ENCODE peak calls at places on chromosomes 6 and 20, in four cellular contexts. One of them, this sample, is unnamed.

GRCh38 chr20:32138921-32139320 is 29.4 kb downstream of the TM9SF4 start:
- DNase-seq in GM12878: no peak
- DNase-seq in K562: no peak
- DNase-seq in HepG2: no peak
- DNase-seq in this sample: no peak

GRCh38 chr6:163321717-163322116 is 92.8 kb upstream of the QKI start:
- DNase-seq in GM12878: no peak
- DNase-seq in K562: no peak
- DNase-seq in HepG2: no peak
- DNase-seq in this sample: no peak

GRCh38 chr20:17795003-17795402 is 95.2 kb downstream of the BANF2 start:
- DNase-seq in GM12878: no peak
- DNase-seq in K562: no peak
- DNase-seq in HepG2: no peak
- DNase-seq in this sample: no peak

GRCh38 chr20:17431621-17432364 is 99.4 kb downstream of the BFSP1 start:
- DNase-seq in GM12878: no peak
- DNase-seq in K562: peak
- DNase-seq in HepG2: peak
- DNase-seq in this sample: peak

GRCh38 chr20:32484221-32485125 is 100.7 kb downstream of the NOL4L start:
- DNase-seq in GM12878: no peak
- DNase-seq in K562: no peak
- DNase-seq in HepG2: no peak
- DNase-seq in this sample: peak

GRCh38 chr6:2984738-2985381 is 13.5 kb upstream of the SERPINB6 start:
- DNase-seq in GM12878: no peak
- DNase-seq in K562: no peak
- DNase-seq in HepG2: no peak
- DNase-seq in this sample: no peak

GRCh38 chr6:154169193-154169847 is 130.3 kb downstream of the OPRM1 start:
- DNase-seq in GM12878: no peak
- DNase-seq in K562: no peak
- DNase-seq in HepG2: no peak
- DNase-seq in this sample: no peak

GRCh38 chr6:42104095-42104806 is 38.2 kb downstream of the C6orf132 start:
- DNase-seq in GM12878: peak
- DNase-seq in K562: peak
- DNase-seq in HepG2: peak
- DNase-seq in this sample: no peak

GRCh38 chr6:149938571-149939462 is 3.0 kb upstream of the ULBP2 start:
- DNase-seq in GM12878: peak
- DNase-seq in K562: peak
- DNase-seq in HepG2: no peak
- DNase-seq in this sample: no peak

GRCh38 chr6:152161501-152161900 is 354.0 kb downstream of the ESR1 start:
- DNase-seq in GM12878: no peak
- DNase-seq in K562: no peak
- DNase-seq in HepG2: no peak
- DNase-seq in this sample: no peak

GRCh38 chr6:17705428-17705777 is 1.3 kb downstream of the NUP153 start:
- DNase-seq in GM12878: no peak
- DNase-seq in K562: peak
- DNase-seq in HepG2: peak
- DNase-seq in this sample: peak

GRCh38 chr20:50546729-50547314 is 36.6 kb downstream of the PTPN1 start:
- DNase-seq in GM12878: no peak
- DNase-seq in K562: no peak
- DNase-seq in HepG2: no peak
- DNase-seq in this sample: no peak

GRCh38 chr6:93790976-93791375 is 371.6 kb upstream of the EPHA7 start:
- DNase-seq in GM12878: no peak
- DNase-seq in K562: no peak
- DNase-seq in HepG2: no peak
- DNase-seq in this sample: no peak

GRCh38 chr6:100473182-100473581 is 8.5 kb upstream of the SIM1 start:
- DNase-seq in GM12878: no peak
- DNase-seq in K562: no peak
- DNase-seq in HepG2: no peak
- DNase-seq in this sample: no peak

GRCh38 chr6:83270971-83271714 is 78.0 kb downstream of the RWDD2A start:
- DNase-seq in GM12878: no peak
- DNase-seq in K562: no peak
- DNase-seq in HepG2: no peak
- DNase-seq in this sample: no peak

GRCh38 chr6:168188310-168188973 is 109.4 kb upstream of the FRMD1 start:
- DNase-seq in GM12878: no peak
- DNase-seq in K562: no peak
- DNase-seq in HepG2: no peak
- DNase-seq in this sample: no peak

GRCh38 chr20:40939667-40940066 is 89.0 kb upstream of the TOP1 start:
- DNase-seq in GM12878: no peak
- DNase-seq in K562: no peak
- DNase-seq in HepG2: no peak
- DNase-seq in this sample: no peak

GRCh38 chr6:110233769-110234374 is 53.6 kb downstream of the CDC40 start:
- DNase-seq in GM12878: peak
- DNase-seq in K562: no peak
- DNase-seq in HepG2: no peak
- DNase-seq in this sample: no peak

GRCh38 chr6:30897882-30898281 is 10.1 kb upstream of the GTF2H4 start:
- DNase-seq in GM12878: no peak
- DNase-seq in K562: no peak
- DNase-seq in HepG2: no peak
- DNase-seq in this sample: no peak

GRCh38 chr20:34388000-34388399 is 24.9 kb downstream of the ITCH start:
- DNase-seq in GM12878: no peak
- DNase-seq in K562: no peak
- DNase-seq in HepG2: no peak
- DNase-seq in this sample: no peak

GRCh38 chr6:138036111-138036510 is 71.1 kb downstream of the PERP start:
- DNase-seq in GM12878: no peak
- DNase-seq in K562: no peak
- DNase-seq in HepG2: no peak
- DNase-seq in this sample: no peak

GRCh38 chr6:3001773-3002293 is 2.1 kb downstream of the NQO2 start:
- DNase-seq in GM12878: no peak
- DNase-seq in K562: peak
- DNase-seq in HepG2: peak
- DNase-seq in this sample: peak

GRCh38 chr6:122284848-122285247 is 114.6 kb upstream of the HSF2 start:
- DNase-seq in GM12878: no peak
- DNase-seq in K562: no peak
- DNase-seq in HepG2: no peak
- DNase-seq in this sample: no peak

GRCh38 chr6:120569689-120570088 is 764.6 kb downstream of the TBC1D32 start:
- DNase-seq in GM12878: no peak
- DNase-seq in K562: no peak
- DNase-seq in HepG2: no peak
- DNase-seq in this sample: no peak

GRCh38 chr6:153787341-153787606 is 251.8 kb upstream of the OPRM1 start:
- DNase-seq in GM12878: no peak
- DNase-seq in K562: no peak
- DNase-seq in HepG2: peak
- DNase-seq in this sample: no peak

GRCh38 chr20:53655909-53656652 is 62.4 kb upstream of the ZNF217 start:
- DNase-seq in GM12878: no peak
- DNase-seq in K562: no peak
- DNase-seq in HepG2: no peak
- DNase-seq in this sample: no peak

GRCh38 chr20:4234128-4234527 is 218.8 kb upstream of the RNF24 start:
- DNase-seq in GM12878: no peak
- DNase-seq in K562: no peak
- DNase-seq in HepG2: no peak
- DNase-seq in this sample: no peak

GRCh38 chr20:3323398-3323797 is 84.1 kb downstream of the DNAAF9 start:
- DNase-seq in GM12878: no peak
- DNase-seq in K562: peak
- DNase-seq in HepG2: no peak
- DNase-seq in this sample: no peak

GRCh38 chr20:32457476-32457986 is 99.4 kb downstream of the ASXL1 start:
- DNase-seq in GM12878: no peak
- DNase-seq in K562: no peak
- DNase-seq in HepG2: no peak
- DNase-seq in this sample: peak

GRCh38 chr6:88165877-88166492 is at the start of gene CNR1:
- DNase-seq in GM12878: no peak
- DNase-seq in K562: peak
- DNase-seq in HepG2: no peak
- DNase-seq in this sample: peak

GRCh38 chr20:64223526-64224067 is 32.0 kb upstream of the PCMTD2 start:
- DNase-seq in GM12878: no peak
- DNase-seq in K562: peak
- DNase-seq in HepG2: peak
- DNase-seq in this sample: no peak

GRCh38 chr6:121510568-121511177 is 75.2 kb downstream of the GJA1 start:
- DNase-seq in GM12878: no peak
- DNase-seq in K562: no peak
- DNase-seq in HepG2: no peak
- DNase-seq in this sample: peak

GRCh38 chr6:146997062-146997461 is 207.2 kb upstream of the STXBP5 start:
- DNase-seq in GM12878: no peak
- DNase-seq in K562: no peak
- DNase-seq in HepG2: no peak
- DNase-seq in this sample: no peak

GRCh38 chr6:24720131-24720603 is 1.2 kb upstream of the C6orf62 start:
- DNase-seq in GM12878: no peak
- DNase-seq in K562: peak
- DNase-seq in HepG2: peak
- DNase-seq in this sample: peak

GRCh38 chr6:8194499-8194898 is 92.2 kb upstream of the EEF1E1 start:
- DNase-seq in GM12878: no peak
- DNase-seq in K562: no peak
- DNase-seq in HepG2: no peak
- DNase-seq in this sample: no peak

GRCh38 chr6:39932386-39932785 is 1.9 kb downstream of the MOCS1 start:
- DNase-seq in GM12878: no peak
- DNase-seq in K562: no peak
- DNase-seq in HepG2: no peak
- DNase-seq in this sample: no peak

GRCh38 chr6:90087103-90087833 is 193.0 kb downstream of the GJA10 start:
- DNase-seq in GM12878: no peak
- DNase-seq in K562: no peak
- DNase-seq in HepG2: no peak
- DNase-seq in this sample: no peak

GRCh38 chr6:147331401-147331800 is 127.2 kb downstream of the STXBP5 start:
- DNase-seq in GM12878: no peak
- DNase-seq in K562: no peak
- DNase-seq in HepG2: no peak
- DNase-seq in this sample: no peak

GRCh38 chr6:34391023-34391485 is 1.4 kb downstream of the NUDT3 start:
- DNase-seq in GM12878: no peak
- DNase-seq in K562: peak
- DNase-seq in HepG2: peak
- DNase-seq in this sample: peak

GRCh38 chr20:23083553-23084220 is 2.4 kb downstream of the CD93 start:
- DNase-seq in GM12878: no peak
- DNase-seq in K562: no peak
- DNase-seq in HepG2: no peak
- DNase-seq in this sample: no peak

GRCh38 chr20:23081263-23081811 is 4.8 kb downstream of the CD93 start:
- DNase-seq in GM12878: no peak
- DNase-seq in K562: no peak
- DNase-seq in HepG2: no peak
- DNase-seq in this sample: no peak

GRCh38 chr20:23084282-23084844 is 1.8 kb downstream of the CD93 start:
- DNase-seq in GM12878: no peak
- DNase-seq in K562: no peak
- DNase-seq in HepG2: no peak
- DNase-seq in this sample: no peak

GRCh38 chr20:23084845-23085355 is 1.2 kb downstream of the CD93 start:
- DNase-seq in GM12878: no peak
- DNase-seq in K562: no peak
- DNase-seq in HepG2: no peak
- DNase-seq in this sample: no peak

GRCh38 chr20:23082846-23083552 is 3.1 kb downstream of the CD93 start:
- DNase-seq in GM12878: no peak
- DNase-seq in K562: no peak
- DNase-seq in HepG2: no peak
- DNase-seq in this sample: no peak
- TF ChIP-seq CHD4 in GM12878: no peak
- TF ChIP-seq CHD4 in K562: no peak
- TF ChIP-seq CHD4 in HepG2: no peak
- TF ChIP-seq CHD4 in this sample: no peak

DNA sequence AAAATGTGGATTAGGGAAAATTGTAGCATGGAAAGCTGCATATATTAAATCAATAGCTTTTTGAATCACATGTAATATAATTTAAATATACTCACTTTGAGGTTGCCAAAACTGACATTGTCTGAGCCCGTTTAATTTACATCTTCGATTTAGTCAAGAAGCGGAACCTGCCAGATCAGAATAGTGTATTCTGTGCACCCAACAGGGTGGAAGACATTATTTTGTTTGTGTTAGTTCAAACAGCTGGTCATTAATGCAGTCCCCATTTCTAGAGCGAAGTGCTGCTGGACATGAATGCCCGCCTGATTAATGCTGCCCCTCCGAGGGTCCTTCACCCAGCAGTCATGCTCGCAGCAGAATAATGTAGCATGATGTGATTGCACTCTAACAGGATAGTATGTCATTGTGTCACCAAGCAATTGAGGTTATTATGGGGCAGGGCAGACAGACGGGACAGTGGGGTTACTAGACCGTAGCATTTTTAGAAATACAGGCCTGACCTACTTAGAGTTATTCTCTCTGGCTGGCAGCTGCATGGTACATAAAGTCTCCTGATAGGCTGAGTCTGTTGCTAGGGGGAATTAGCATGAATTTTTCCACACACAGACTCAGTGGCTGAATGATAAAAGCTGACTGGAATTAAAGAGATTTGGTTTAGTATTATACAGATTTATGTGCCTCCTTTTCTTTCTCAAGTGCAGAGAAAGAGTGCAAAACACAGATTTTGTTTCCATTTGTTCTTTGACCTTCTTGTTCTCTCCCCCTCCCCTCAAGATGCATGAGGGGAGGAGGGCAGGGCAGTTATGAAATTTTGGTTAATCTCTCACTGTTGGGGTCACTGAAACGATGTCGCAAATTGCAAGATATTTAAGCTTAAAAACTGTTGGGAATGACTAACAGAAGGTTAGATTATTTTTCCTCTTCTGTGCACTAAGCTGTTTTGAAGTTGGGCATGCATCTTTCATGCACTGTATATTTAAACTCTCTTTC is 147.0 kb downstream of the PRL start:
- DNase-seq in GM12878: no peak
- DNase-seq in K562: no peak
- DNase-seq in HepG2: no peak
- DNase-seq in this sample: no peak
- TF ChIP-seq CHD4 in GM12878: no peak
- TF ChIP-seq CHD4 in K562: no peak
- TF ChIP-seq CHD4 in HepG2: no peak
- TF ChIP-seq CHD4 in this sample: no peak

GRCh38 chr6:14324042-14324441 is 206.5 kb downstream of the CD83 start:
- DNase-seq in GM12878: no peak
- DNase-seq in K562: no peak
- DNase-seq in HepG2: no peak
- DNase-seq in this sample: no peak
- TF ChIP-seq CHD4 in GM12878: no peak
- TF ChIP-seq CHD4 in K562: no peak
- TF ChIP-seq CHD4 in HepG2: no peak
- TF ChIP-seq CHD4 in this sample: no peak

GRCh38 chr6:129605962-129606361 is 104.0 kb downstream of the ARHGAP18 start:
- DNase-seq in GM12878: no peak
- DNase-seq in K562: no peak
- DNase-seq in HepG2: no peak
- DNase-seq in this sample: no peak
- TF ChIP-seq CHD4 in GM12878: no peak
- TF ChIP-seq CHD4 in K562: no peak
- TF ChIP-seq CHD4 in HepG2: no peak
- TF ChIP-seq CHD4 in this sample: no peak

This sample was measured in A549.